ENCODE peak calls at places on chromosomes 12 and 14, in seven cellular contexts. One of them, this sample, is unnamed. For H3K9me3, the result is how much of the 10 kb centered on the place peaks cover.

GRCh38 chr14:22481546-22481945 is 107.5 kb downstream of the DAD1 start:
- DNase-seq in GM12878: no peak
- DNase-seq in HCT116: no peak
- DNase-seq in SK-N-MC: no peak
- DNase-seq in SK-N-SH: no peak
- DNase-seq in breast epithelium: no peak
- DNase-seq in stomach: no peak
- DNase-seq in this sample: no peak

GRCh38 chr12:121784460-121784859 is 9.0 kb downstream of the RHOF start:
- DNase-seq in HCT116: no peak
- DNase-seq in breast epithelium: no peak
- DNase-seq in SK-N-SH: no peak
- DNase-seq in stomach: no peak
- DNase-seq in SK-N-MC: no peak
- DNase-seq in GM12878: no peak
- DNase-seq in this sample: no peak

GRCh38 chr12:75414671-75415070 is 23.8 kb downstream of the GLIPR1L2 start:
- DNase-seq in SK-N-MC: no peak
- DNase-seq in GM12878: no peak
- DNase-seq in SK-N-SH: no peak
- DNase-seq in stomach: no peak
- DNase-seq in breast epithelium: no peak
- DNase-seq in HCT116: no peak
- DNase-seq in this sample: no peak

GRCh38 chr14:94917041-94917600 is 147.2 kb upstream of the GSC start:
- DNase-seq in SK-N-MC: no peak
- DNase-seq in HCT116: no peak
- DNase-seq in SK-N-SH: no peak
- DNase-seq in stomach: no peak
- DNase-seq in GM12878: no peak
- DNase-seq in breast epithelium: no peak
- DNase-seq in this sample: no peak

GRCh38 chr14:99822800-99823455 is 29.7 kb downstream of the EML1 start:
- DNase-seq in GM12878: no peak
- DNase-seq in SK-N-MC: no peak
- DNase-seq in stomach: no peak
- DNase-seq in HCT116: no peak
- DNase-seq in breast epithelium: no peak
- DNase-seq in SK-N-SH: no peak
- DNase-seq in this sample: no peak

GRCh38 chr12:115983226-115983798 is 294.2 kb downstream of the MED13L start:
- DNase-seq in SK-N-MC: no peak
- DNase-seq in breast epithelium: no peak
- DNase-seq in HCT116: no peak
- DNase-seq in stomach: no peak
- DNase-seq in GM12878: no peak
- DNase-seq in SK-N-SH: no peak
- DNase-seq in this sample: no peak

GRCh38 chr12:78209851-78210493 is 379.3 kb downstream of the NAV3 start:
- DNase-seq in HCT116: no peak
- DNase-seq in SK-N-MC: no peak
- DNase-seq in SK-N-SH: no peak
- DNase-seq in stomach: no peak
- DNase-seq in breast epithelium: no peak
- DNase-seq in GM12878: no peak
- DNase-seq in this sample: no peak

GRCh38 chr12:128661216-128661550 is 162.6 kb downstream of the SLC15A4 start:
- DNase-seq in HCT116: no peak
- DNase-seq in breast epithelium: no peak
- DNase-seq in GM12878: no peak
- DNase-seq in SK-N-SH: no peak
- DNase-seq in stomach: no peak
- DNase-seq in SK-N-MC: no peak
- DNase-seq in this sample: no peak

GRCh38 chr12:123250471-123251383 is 17.5 kb downstream of the MTRFR start:
- DNase-seq in stomach: peak
- DNase-seq in SK-N-SH: no peak
- DNase-seq in SK-N-MC: no peak
- DNase-seq in breast epithelium: peak
- DNase-seq in HCT116: peak
- DNase-seq in GM12878: no peak
- DNase-seq in this sample: peak

GRCh38 chr14:55317503-55317902 is 46.3 kb downstream of the FBXO34 start:
- DNase-seq in HCT116: no peak
- DNase-seq in SK-N-MC: no peak
- DNase-seq in GM12878: no peak
- DNase-seq in SK-N-SH: no peak
- DNase-seq in stomach: no peak
- DNase-seq in breast epithelium: no peak
- DNase-seq in this sample: no peak

GRCh38 chr12:64998327-64999156 is 122.6 kb downstream of the WIF1 start:
- DNase-seq in HCT116: no peak
- DNase-seq in stomach: no peak
- DNase-seq in breast epithelium: no peak
- DNase-seq in SK-N-SH: no peak
- DNase-seq in GM12878: no peak
- DNase-seq in SK-N-MC: no peak
- DNase-seq in this sample: no peak

GRCh38 chr14:102817942-102818940 is 41.0 kb downstream of the TRAF3 start:
- DNase-seq in HCT116: no peak
- DNase-seq in SK-N-MC: no peak
- DNase-seq in breast epithelium: no peak
- DNase-seq in GM12878: no peak
- DNase-seq in SK-N-SH: no peak
- DNase-seq in stomach: no peak
- DNase-seq in this sample: no peak

GRCh38 chr12:14913381-14913781 is 25.0 kb downstream of the ERP27 start:
- DNase-seq in stomach: peak
- DNase-seq in GM12878: no peak
- DNase-seq in HCT116: peak
- DNase-seq in breast epithelium: peak
- DNase-seq in SK-N-MC: no peak
- DNase-seq in SK-N-SH: no peak
- DNase-seq in this sample: peak

GRCh38 chr14:76051717-76052459 is 66.3 kb downstream of the IFT43 start:
- DNase-seq in SK-N-MC: no peak
- DNase-seq in GM12878: no peak
- DNase-seq in breast epithelium: no peak
- DNase-seq in stomach: no peak
- DNase-seq in HCT116: no peak
- DNase-seq in SK-N-SH: no peak
- DNase-seq in this sample: no peak

GRCh38 chr14:93430319-93430801 is 379 bp upstream of the UNC79 start:
- DNase-seq in SK-N-MC: no peak
- DNase-seq in stomach: no peak
- DNase-seq in GM12878: no peak
- DNase-seq in SK-N-SH: peak
- DNase-seq in HCT116: no peak
- DNase-seq in breast epithelium: no peak
- DNase-seq in this sample: no peak

GRCh38 chr14:53180272-53181221 is 27.4 kb upstream of the DDHD1 start:
- DNase-seq in SK-N-SH: no peak
- DNase-seq in SK-N-MC: no peak
- DNase-seq in breast epithelium: no peak
- DNase-seq in stomach: no peak
- DNase-seq in HCT116: peak
- DNase-seq in GM12878: peak
- DNase-seq in this sample: peak

GRCh38 chr14:55749201-55749812 is 169.3 kb downstream of the KTN1 start:
- DNase-seq in SK-N-SH: no peak
- DNase-seq in HCT116: no peak
- DNase-seq in stomach: no peak
- DNase-seq in GM12878: no peak
- DNase-seq in breast epithelium: no peak
- DNase-seq in SK-N-MC: no peak
- DNase-seq in this sample: no peak

GRCh38 chr14:35331605-35332516 is 39.7 kb downstream of the PSMA6 start:
- DNase-seq in HCT116: peak
- DNase-seq in stomach: peak
- DNase-seq in SK-N-MC: no peak
- DNase-seq in breast epithelium: peak
- DNase-seq in SK-N-SH: peak
- DNase-seq in GM12878: no peak
- DNase-seq in this sample: peak

GRCh38 chr12:26134540-26134939 is 9.7 kb upstream of the BHLHE41 start:
- DNase-seq in breast epithelium: no peak
- DNase-seq in SK-N-SH: no peak
- DNase-seq in SK-N-MC: no peak
- DNase-seq in stomach: no peak
- DNase-seq in HCT116: no peak
- DNase-seq in GM12878: no peak
- DNase-seq in this sample: no peak

GRCh38 chr12:67789266-67789665 is 140.7 kb downstream of the DYRK2 start:
- DNase-seq in breast epithelium: no peak
- DNase-seq in SK-N-MC: no peak
- DNase-seq in stomach: no peak
- DNase-seq in SK-N-SH: no peak
- DNase-seq in GM12878: no peak
- DNase-seq in HCT116: no peak
- DNase-seq in this sample: no peak

GRCh38 chr12:12749433-12749832 is 32.3 kb downstream of the CDKN1B start:
- DNase-seq in GM12878: no peak
- DNase-seq in stomach: no peak
- DNase-seq in SK-N-SH: no peak
- DNase-seq in breast epithelium: no peak
- DNase-seq in SK-N-MC: no peak
- DNase-seq in HCT116: no peak
- DNase-seq in this sample: peak
- H3K4me3 ChIP-seq in GM12878: no peak
- H3K4me3 ChIP-seq in stomach: peak
- H3K4me3 ChIP-seq in SK-N-SH: no peak
- H3K4me3 ChIP-seq in breast epithelium: peak
- H3K4me3 ChIP-seq in SK-N-MC: no peak
- H3K4me3 ChIP-seq in HCT116: no peak
- H3K4me3 ChIP-seq in this sample: peak

DNA sequence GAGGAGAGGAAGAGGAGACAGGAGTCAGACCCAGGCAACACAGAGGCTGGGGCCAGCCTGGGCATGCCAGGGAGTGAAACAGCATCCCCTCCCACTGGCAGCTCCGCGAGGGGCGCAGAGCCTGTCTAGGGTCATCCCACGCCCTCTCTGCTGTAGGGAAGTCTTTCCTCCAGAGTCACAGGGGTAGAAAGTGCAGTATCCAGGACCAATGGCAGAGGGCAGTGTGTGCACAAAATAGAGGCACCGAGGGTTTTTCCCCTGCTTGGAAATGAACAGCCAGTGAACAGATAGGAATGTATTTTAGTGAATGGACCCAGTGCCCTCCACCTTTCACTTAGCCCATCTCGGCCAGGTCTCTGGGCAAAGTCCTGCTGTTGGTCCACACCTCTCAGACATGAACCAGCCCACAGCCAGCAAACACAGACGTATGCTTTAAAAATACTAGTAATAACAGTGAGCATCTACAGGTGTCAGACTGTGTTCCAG is 9.4 kb upstream of the KRT74 start:
- DNase-seq in stomach: peak
- DNase-seq in SK-N-MC: no peak
- DNase-seq in SK-N-SH: peak
- DNase-seq in breast epithelium: peak
- DNase-seq in HCT116: peak
- DNase-seq in GM12878: no peak
- DNase-seq in this sample: peak
- TF ChIP-seq POLR2AphosphoS5 in stomach: no peak
- TF ChIP-seq POLR2AphosphoS5 in SK-N-MC: no peak
- TF ChIP-seq POLR2AphosphoS5 in SK-N-SH: no peak
- TF ChIP-seq POLR2AphosphoS5 in breast epithelium: no peak
- TF ChIP-seq POLR2AphosphoS5 in HCT116: no peak
- TF ChIP-seq POLR2AphosphoS5 in GM12878: no peak
- TF ChIP-seq POLR2AphosphoS5 in this sample: no peak

GRCh38 chr14:101111620-101112290 is 208.2 kb upstream of the RTL1 start:
- DNase-seq in HCT116: no peak
- DNase-seq in breast epithelium: no peak
- DNase-seq in SK-N-SH: peak
- DNase-seq in stomach: peak
- DNase-seq in GM12878: no peak
- DNase-seq in SK-N-MC: no peak
- DNase-seq in this sample: no peak
- H3K9me3 ChIP-seq in HCT116: under half
- H3K9me3 ChIP-seq in breast epithelium: under half
- H3K9me3 ChIP-seq in SK-N-SH: under half
- H3K9me3 ChIP-seq in stomach: under half
- H3K9me3 ChIP-seq in GM12878: under half
- H3K9me3 ChIP-seq in SK-N-MC: under half
- H3K9me3 ChIP-seq in this sample: under half

DNA sequence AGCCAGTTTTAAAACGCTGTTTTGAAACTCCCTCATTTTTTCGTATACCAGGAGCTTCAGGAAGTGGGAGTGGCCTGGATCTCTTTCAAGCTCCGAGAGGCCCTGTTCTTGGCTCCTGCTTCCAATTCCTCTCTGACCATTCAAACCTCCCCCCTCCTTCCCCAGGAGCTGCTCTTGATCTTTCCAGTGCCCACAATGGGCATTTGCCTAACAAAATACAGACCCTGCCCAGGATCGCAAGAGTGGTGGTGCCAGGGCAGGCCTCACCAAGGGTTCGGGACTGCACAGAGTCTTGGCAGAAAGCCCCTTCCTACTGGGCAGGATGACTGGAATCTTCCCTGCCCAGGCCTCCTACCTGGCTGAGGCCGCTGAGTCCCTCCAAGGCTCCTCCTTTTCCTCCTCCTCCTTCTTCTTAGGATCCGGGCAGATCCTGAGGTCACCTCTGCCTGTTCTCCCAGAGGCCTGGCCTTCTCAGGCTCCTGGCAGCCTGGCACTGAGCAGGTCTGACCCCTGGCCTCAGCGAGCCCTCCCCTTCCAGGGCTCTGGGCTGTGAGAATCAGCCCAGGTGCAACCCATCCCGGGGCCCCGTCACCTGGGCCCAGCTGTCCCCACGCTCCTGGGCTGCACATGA is 46.9 kb upstream of the NOS1 start:
- DNase-seq in SK-N-SH: peak
- DNase-seq in stomach: peak
- DNase-seq in breast epithelium: no peak
- DNase-seq in GM12878: no peak
- DNase-seq in SK-N-MC: no peak
- DNase-seq in HCT116: no peak
- DNase-seq in this sample: peak
- H3K4me3 ChIP-seq in SK-N-SH: no peak
- H3K4me3 ChIP-seq in stomach: no peak
- H3K4me3 ChIP-seq in breast epithelium: no peak
- H3K4me3 ChIP-seq in GM12878: no peak
- H3K4me3 ChIP-seq in SK-N-MC: no peak
- H3K4me3 ChIP-seq in HCT116: no peak
- H3K4me3 ChIP-seq in this sample: no peak